ENCODE peak calls at places on chromosomes 16 and 17, in four cellular contexts. E is GM12892, B is H1, I is K562. H is an unnamed sample.

GRCh38 chr16:49919327-49919726 is 63.4 kb upstream of the ZNF423 start:
- DNase-seq in E (no peak), B (no peak), I (no peak), H (no peak)

GRCh38 chr16:83420206-83420760 is 387.5 kb upstream of the HSBP1 start:
- DNase-seq in E (no peak), B (no peak), I (peak), H (no peak)

GRCh38 chr17:8147141-8147804 is 4.9 kb downstream of the PER1 start:
- DNase-seq in E (no peak), B (no peak), I (no peak), H (no peak)

GRCh38 chr16:23949630-23950290 is 114.0 kb downstream of the PRKCB start:
- DNase-seq in E (peak), B (no peak), I (no peak), H (peak)

GRCh38 chr16:85104821-85105391 is 7.4 kb downstream of the CIBAR2 start:
- DNase-seq in E (no peak), B (no peak), I (no peak), H (peak)

GRCh38 chr17:62751350-62751691 is 56.8 kb downstream of the MARCHF10 start:
- DNase-seq in E (no peak), B (no peak), I (no peak), H (no peak)

GRCh38 chr16:47499080-47499699 is 38.1 kb downstream of the PHKB start:
- DNase-seq in E (no peak), B (no peak), I (no peak), H (no peak)

GRCh38 chr17:2982854-2983636 is 80.4 kb downstream of the OR1D5 start:
- DNase-seq in E (no peak), B (no peak), I (peak), H (no peak)

GRCh38 chr17:40291311-40291710 is 3.6 kb downstream of the CDC6 start:
- DNase-seq in E (no peak), B (no peak), I (no peak), H (no peak)

GRCh38 chr16:77611386-77611785 is 110.9 kb upstream of the NUDT7 start:
- DNase-seq in E (no peak), B (no peak), I (no peak), H (no peak)

GRCh38 chr17:34465756-34466155 is 102.7 kb upstream of the CCL1 start:
- DNase-seq in E (no peak), B (no peak), I (no peak), H (no peak)

GRCh38 chr17:75078097-75079022 is 9.4 kb upstream of the SLC16A5 start:
- DNase-seq in E (peak), B (no peak), I (no peak), H (no peak)

GRCh38 chr17:64707077-64707591 is 45.0 kb upstream of the SMURF2 start:
- DNase-seq in E (no peak), B (no peak), I (no peak), H (no peak)

GRCh38 chr17:41555105-41555887 is 16.6 kb downstream of the KRT9 start:
- DNase-seq in E (no peak), B (no peak), I (no peak), H (no peak)

GRCh38 chr16:57720142-57720575 is 15.4 kb upstream of the KATNB1 start:
- DNase-seq in E (no peak), B (peak), I (peak), H (no peak)

GRCh38 chr17:44587339-44587738 is 30.1 kb downstream of the FZD2 start:
- DNase-seq in E (no peak), B (no peak), I (peak), H (no peak)

GRCh38 chr16:7014756-7015155 is 317.9 kb upstream of the RBFOX1 start:
- DNase-seq in E (no peak), B (no peak), I (no peak), H (no peak)

GRCh38 chr17:7383742-7384488 is 3.0 kb downstream of the TNK1 start:
- DNase-seq in E (peak), B (peak), I (no peak), H (peak)

GRCh38 chr16:51666821-51667220 is 515.8 kb upstream of the SALL1 start:
- DNase-seq in E (no peak), B (no peak), I (no peak), H (no peak)

GRCh38 chr17:17228521-17229279 is 8.3 kb downstream of the FLCN start:
- DNase-seq in E (no peak), B (no peak), I (no peak), H (no peak)
- TF ChIP-seq POLR2A in E (no peak), B (no peak), I (no peak), H (no peak)

DNA sequence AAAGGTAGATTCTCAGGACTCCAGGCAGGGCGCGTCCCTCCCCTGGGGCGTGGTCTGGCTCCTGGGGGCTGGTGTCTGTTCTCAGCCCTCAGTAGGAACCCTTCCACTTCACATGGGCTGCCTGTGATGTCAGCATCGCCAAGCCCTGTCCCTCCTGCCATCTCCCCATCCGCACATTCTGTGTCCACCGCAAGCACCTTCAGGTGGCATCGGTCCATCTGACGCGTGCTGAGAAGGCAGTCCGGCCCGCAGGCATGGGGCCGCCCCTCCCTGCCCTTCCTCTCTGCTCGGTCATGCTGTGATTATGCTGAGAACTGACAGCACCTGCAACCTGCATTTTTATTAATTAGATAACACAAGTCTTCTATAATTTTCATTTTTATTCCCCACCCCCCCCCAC is 12.7 kb upstream of the DNAH17 start:
- DNase-seq in E (no peak), B (no peak), I (no peak), H (no peak)
- TF ChIP-seq POLR2AphosphoS5 in E (no peak), B (no peak), I (no peak), H (no peak)

GRCh38 chr17:16492613-16493290 is 759 bp upstream of the LRRC75A start:
- DNase-seq in E (no peak), B (no peak), I (no peak), H (no peak)

GRCh38 chr17:16493470-16494048 is 1.6 kb upstream of the LRRC75A start:
- DNase-seq in E (no peak), B (no peak), I (no peak), H (no peak)

GRCh38 chr17:16491131-16491702 is 776 bp downstream of the LRRC75A start:
- DNase-seq in E (no peak), B (peak), I (no peak), H (no peak)

GRCh38 chr17:16488572-16488997 is 3.4 kb downstream of the LRRC75A start:
- DNase-seq in E (no peak), B (no peak), I (peak), H (no peak)

GRCh38 chr17:16491703-16492612 is at the start of gene LRRC75A:
- DNase-seq in E (peak), B (peak), I (peak), H (peak)
- TF ChIP-seq TAF1 in E (no peak), B (no peak), I (no peak), H (no peak)

GRCh38 chr17:50198026-50198669 is 3.3 kb downstream of the COL1A1 start:
- DNase-seq in E (no peak), B (no peak), I (peak), H (no peak)

GRCh38 chr17:50199211-50199633 is 2.2 kb downstream of the COL1A1 start:
- DNase-seq in E (no peak), B (no peak), I (no peak), H (no peak)

GRCh38 chr17:50201226-50201854 is at the start of gene COL1A1:
- DNase-seq in E (no peak), B (peak), I (no peak), H (no peak)

GRCh38 chr17:50200447-50201225 is 795 bp downstream of the COL1A1 start:
- DNase-seq in E (peak), B (peak), I (peak), H (peak)

GRCh38 chr17:50199651-50200446 is 1.6 kb downstream of the COL1A1 start:
- DNase-seq in E (peak), B (peak), I (peak), H (peak)
- TF ChIP-seq POLR2A in E (no peak), B (peak), I (no peak), H (no peak)

GRCh38 chr17:28725166-28725659 is 820 bp downstream of the TLCD1 start:
- DNase-seq in E (no peak), B (no peak), I (peak), H (no peak)
- TF ChIP-seq POLR2AphosphoS5 in E (peak), B (peak), I (peak), H (peak)

DNA sequence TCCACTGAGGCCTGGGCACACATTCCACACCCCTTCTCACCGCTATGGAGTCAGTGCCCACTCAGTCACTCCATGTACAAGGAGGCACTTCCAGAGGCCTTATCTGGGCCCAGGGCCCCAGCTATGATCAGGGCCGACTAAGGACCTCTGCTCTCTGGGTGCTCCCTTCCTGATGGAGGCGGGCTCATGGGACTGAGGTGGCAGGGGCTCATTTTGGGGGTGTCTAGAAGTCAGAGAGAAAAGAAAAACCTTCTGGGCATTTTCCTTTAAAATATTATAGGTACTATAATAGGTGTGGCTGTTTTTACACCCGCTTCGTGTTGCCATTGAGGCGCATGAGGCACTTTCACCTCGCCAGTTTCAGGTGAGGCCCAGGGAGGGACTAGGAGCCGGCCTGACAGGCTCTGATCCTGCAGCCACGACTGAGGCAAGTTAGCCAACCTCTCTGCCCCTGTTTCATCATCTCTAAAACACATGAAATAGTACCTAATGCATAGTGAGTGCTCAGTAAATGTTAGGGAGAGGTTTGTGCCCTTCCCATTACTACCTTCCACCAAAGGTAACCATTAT is 14.4 kb downstream of the B9D1 start:
- DNase-seq in E (no peak), B (no peak), I (no peak), H (no peak)
- TF ChIP-seq TAF1 in E (no peak), B (no peak), I (no peak), H (no peak)

GRCh38 chr17:81868674-81869220 is 2.4 kb downstream of the ARHGDIA start:
- DNase-seq in E (peak), B (no peak), I (peak), H (no peak)

GRCh38 chr17:81867123-81867951 is 3.8 kb downstream of the ARHGDIA start:
- DNase-seq in E (no peak), B (peak), I (peak), H (no peak)

GRCh38 chr17:81866440-81867122 is 4.6 kb downstream of the ARHGDIA start:
- DNase-seq in E (no peak), B (no peak), I (peak), H (no peak)

GRCh38 chr17:81869221-81870154 is 1.6 kb downstream of the ARHGDIA start:
- DNase-seq in E (peak), B (peak), I (peak), H (no peak)

DNA sequence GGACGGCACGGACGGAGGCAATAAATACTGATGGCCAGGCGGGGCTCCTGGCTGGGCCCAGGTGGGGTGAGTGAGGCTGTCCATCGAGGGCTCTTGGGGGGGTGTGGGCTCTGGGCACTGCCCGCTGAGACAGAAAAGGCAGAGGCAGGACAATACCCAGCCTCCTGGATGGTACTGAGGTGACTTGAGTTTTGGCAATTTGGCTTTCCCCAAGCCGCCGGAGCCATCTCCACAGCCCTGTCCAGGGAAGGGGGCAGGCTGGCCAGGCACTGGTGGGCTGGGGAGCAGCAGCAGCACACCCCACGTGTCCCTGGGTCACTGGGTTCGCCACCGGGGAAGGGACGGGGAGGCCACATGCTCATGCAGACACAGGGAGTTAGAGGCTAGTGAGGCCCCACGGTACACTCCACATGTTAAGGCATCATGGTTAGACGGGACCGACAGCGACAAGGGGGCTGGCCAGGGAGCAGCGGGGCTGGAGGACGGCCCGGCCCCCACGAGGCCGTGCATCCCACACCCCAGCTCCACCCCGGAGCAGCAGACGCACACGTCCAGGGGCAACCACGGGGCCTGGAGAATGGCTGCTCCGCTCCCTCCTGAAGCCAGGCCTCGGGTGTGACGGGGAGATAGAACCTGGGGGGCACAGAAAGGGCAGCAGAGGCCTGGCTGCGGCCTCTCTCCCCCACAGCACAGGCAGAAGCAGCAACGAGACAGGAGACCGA is 3.0 kb downstream of the ARHGDIA start:
- DNase-seq in E (no peak), B (no peak), I (no peak), H (no peak)
- TF ChIP-seq POLR2A in E (peak), B (peak), I (peak), H (no peak)

H was measured in GM12891.